ENCODE peak calls at places on chromosome 1, in six cellular contexts. One of them, this sample, is unnamed.
A peak's percentile ranks its signal among the peaks of the same experiment; 100 is the strongest.

GRCh38 chr1:167775178-167775577 is 53.4 kb downstream of the MPZL1 start:
- DNase-seq in MM.1S: no peak
- DNase-seq in GM23338: no peak
- DNase-seq in keratinocyte: no peak
- DNase-seq in fibroblast of lung: peak; percentile 68
- DNase-seq in GM23248: peak; percentile 56
- DNase-seq in this sample: no peak

GRCh38 chr1:201769966-201770365 is 59.0 kb upstream of the IPO9 start:
- DNase-seq in MM.1S: no peak
- DNase-seq in GM23338: no peak
- DNase-seq in keratinocyte: no peak
- DNase-seq in fibroblast of lung: peak; percentile 95
- DNase-seq in GM23248: peak; percentile 93
- DNase-seq in this sample: no peak

GRCh38 chr1:62259551-62259950 is 59.7 kb downstream of the KANK4 start:
- DNase-seq in MM.1S: no peak
- DNase-seq in GM23338: no peak
- DNase-seq in keratinocyte: no peak
- DNase-seq in fibroblast of lung: no peak
- DNase-seq in GM23248: no peak
- DNase-seq in this sample: no peak

GRCh38 chr1:61654067-61654466 is 70.9 kb downstream of the TM2D1 start:
- DNase-seq in MM.1S: no peak
- DNase-seq in GM23338: no peak
- DNase-seq in keratinocyte: no peak
- DNase-seq in fibroblast of lung: no peak
- DNase-seq in GM23248: no peak
- DNase-seq in this sample: no peak

GRCh38 chr1:185449378-185450101 is 132.5 kb upstream of the IVNS1ABP start:
- DNase-seq in MM.1S: no peak
- DNase-seq in GM23338: no peak
- DNase-seq in keratinocyte: no peak
- DNase-seq in fibroblast of lung: no peak
- DNase-seq in GM23248: no peak
- DNase-seq in this sample: no peak

GRCh38 chr1:94321662-94322061 is 84.3 kb upstream of the ARHGAP29 start:
- DNase-seq in MM.1S: no peak
- DNase-seq in GM23338: no peak
- DNase-seq in keratinocyte: no peak
- DNase-seq in fibroblast of lung: no peak
- DNase-seq in GM23248: no peak
- DNase-seq in this sample: peak; percentile 94

GRCh38 chr1:209601809-209602657 is 18.5 kb downstream of the CAMK1G start:
- DNase-seq in MM.1S: peak; percentile 70
- DNase-seq in GM23338: peak; percentile 58
- DNase-seq in keratinocyte: no peak
- DNase-seq in fibroblast of lung: peak; percentile 20
- DNase-seq in GM23248: peak; percentile 69
- DNase-seq in this sample: peak; percentile 78

GRCh38 chr1:243842978-243843490 is 7.0 kb downstream of the AKT3 start:
- DNase-seq in MM.1S: no peak
- DNase-seq in GM23338: no peak
- DNase-seq in keratinocyte: no peak
- DNase-seq in fibroblast of lung: peak; percentile 85
- DNase-seq in GM23248: peak; percentile 93
- DNase-seq in this sample: peak; percentile 82

GRCh38 chr1:7580923-7581753 is 190.0 kb upstream of the VAMP3 start:
- DNase-seq in MM.1S: no peak
- DNase-seq in GM23338: no peak
- DNase-seq in keratinocyte: no peak
- DNase-seq in fibroblast of lung: no peak
- DNase-seq in GM23248: peak; percentile 90
- DNase-seq in this sample: no peak

GRCh38 chr1:161098161-161099068 is at the start of gene KLHDC9:
- DNase-seq in MM.1S: peak; percentile 98
- DNase-seq in GM23338: peak; percentile 97
- DNase-seq in keratinocyte: no peak
- DNase-seq in fibroblast of lung: peak; percentile 87
- DNase-seq in GM23248: peak; percentile 79
- DNase-seq in this sample: peak; percentile 96
- H4K20me1 ChIP-seq in MM.1S: no peaks in the 10 kb centered on the region
- H4K20me1 ChIP-seq in GM23338: no peaks in the 10 kb centered on the region
- H4K20me1 ChIP-seq in keratinocyte: no peaks in the 10 kb centered on the region
- H4K20me1 ChIP-seq in fibroblast of lung: no peaks in the 10 kb centered on the region
- H4K20me1 ChIP-seq in GM23248: no peaks in the 10 kb centered on the region
- H4K20me1 ChIP-seq in this sample: peaks cover 5% of the 10 kb centered on the region

GRCh38 chr1:77280962-77281361 is 857 bp upstream of the AK5 start:
- DNase-seq in MM.1S: no peak
- DNase-seq in GM23338: no peak
- DNase-seq in keratinocyte: no peak
- DNase-seq in fibroblast of lung: no peak
- DNase-seq in GM23248: peak; percentile 5
- DNase-seq in this sample: no peak

GRCh38 chr1:77281491-77282186 is at the start of gene AK5:
- DNase-seq in MM.1S: no peak
- DNase-seq in GM23338: peak; percentile 75
- DNase-seq in keratinocyte: no peak
- DNase-seq in fibroblast of lung: peak; percentile 67
- DNase-seq in GM23248: peak; percentile 83
- DNase-seq in this sample: peak; percentile 46

GRCh38 chr1:77283701-77284425 is 2.0 kb downstream of the AK5 start:
- DNase-seq in MM.1S: no peak
- DNase-seq in GM23338: no peak
- DNase-seq in keratinocyte: no peak
- DNase-seq in fibroblast of lung: no peak
- DNase-seq in GM23248: peak; percentile 34
- DNase-seq in this sample: no peak

GRCh38 chr1:77282866-77283539 is 1.2 kb downstream of the AK5 start:
- DNase-seq in MM.1S: no peak
- DNase-seq in GM23338: peak; percentile 85
- DNase-seq in keratinocyte: no peak
- DNase-seq in fibroblast of lung: peak; percentile 8
- DNase-seq in GM23248: peak; percentile 46
- DNase-seq in this sample: no peak

GRCh38 chr1:77282187-77282865 is 507 bp downstream of the AK5 start:
- DNase-seq in MM.1S: peak; percentile 22
- DNase-seq in GM23338: peak; percentile 60
- DNase-seq in keratinocyte: no peak
- DNase-seq in fibroblast of lung: peak; percentile 22
- DNase-seq in GM23248: peak; percentile 70
- DNase-seq in this sample: peak; percentile 23
- TF ChIP-seq EZH2 in MM.1S: no peak
- TF ChIP-seq EZH2 in GM23338: peak; percentile 30
- TF ChIP-seq EZH2 in keratinocyte: peak; percentile 72
- TF ChIP-seq EZH2 in fibroblast of lung: no peak
- TF ChIP-seq EZH2 in GM23248: no peak
- TF ChIP-seq EZH2 in this sample: no peak

GRCh38 chr1:193105821-193106177 is 585 bp upstream of the GLRX2 start:
- DNase-seq in MM.1S: no peak
- DNase-seq in GM23338: no peak
- DNase-seq in keratinocyte: no peak
- DNase-seq in fibroblast of lung: no peak
- DNase-seq in GM23248: peak; percentile 38
- DNase-seq in this sample: no peak
- H3K27ac ChIP-seq in MM.1S: peak overlapping the region; percentile 58
- H3K27ac ChIP-seq in GM23338: peak overlapping the region; percentile 61
- H3K27ac ChIP-seq in keratinocyte: peak overlapping the region; percentile 77
- H3K27ac ChIP-seq in fibroblast of lung: peak overlapping the region; percentile 90
- H3K27ac ChIP-seq in GM23248: peak overlapping the region; percentile 93
- H3K27ac ChIP-seq in this sample: peak overlapping the region; percentile 85

GRCh38 chr1:113928129-113928949 is 785 bp upstream of the HIPK1 start:
- DNase-seq in MM.1S: peak; percentile 36
- DNase-seq in GM23338: no peak
- DNase-seq in keratinocyte: no peak
- DNase-seq in fibroblast of lung: peak; percentile 54
- DNase-seq in GM23248: peak; percentile 56
- DNase-seq in this sample: peak; percentile 31

GRCh38 chr1:113928950-113929749 is at the start of gene HIPK1:
- DNase-seq in MM.1S: peak; percentile 71
- DNase-seq in GM23338: peak; percentile 98
- DNase-seq in keratinocyte: no peak
- DNase-seq in fibroblast of lung: peak; percentile 89
- DNase-seq in GM23248: peak; percentile 97
- DNase-seq in this sample: peak; percentile 85

GRCh38 chr1:113931456-113931855 is 2.3 kb downstream of the HIPK1 start:
- DNase-seq in MM.1S: peak; percentile 36
- DNase-seq in GM23338: no peak
- DNase-seq in keratinocyte: no peak
- DNase-seq in fibroblast of lung: peak; percentile 88
- DNase-seq in GM23248: peak; percentile 80
- DNase-seq in this sample: peak; percentile 63

GRCh38 chr1:113930499-113931161 is 1.5 kb downstream of the HIPK1 start:
- DNase-seq in MM.1S: peak; percentile 37
- DNase-seq in GM23338: peak; percentile 51
- DNase-seq in keratinocyte: no peak
- DNase-seq in fibroblast of lung: peak; percentile 71
- DNase-seq in GM23248: peak; percentile 88
- DNase-seq in this sample: peak; percentile 54

GRCh38 chr1:113929750-113930498 is 800 bp downstream of the HIPK1 start:
- DNase-seq in MM.1S: peak; percentile 17
- DNase-seq in GM23338: peak; percentile 68
- DNase-seq in keratinocyte: no peak
- DNase-seq in fibroblast of lung: no peak
- DNase-seq in GM23248: peak; percentile 74
- DNase-seq in this sample: peak; percentile 22
- H4K20me1 ChIP-seq in MM.1S: no peaks in the 10 kb centered on the region
- H4K20me1 ChIP-seq in GM23338: peaks cover 8% of the 10 kb centered on the region
- H4K20me1 ChIP-seq in keratinocyte: peaks cover 2% of the 10 kb centered on the region
- H4K20me1 ChIP-seq in fibroblast of lung: no peaks in the 10 kb centered on the region
- H4K20me1 ChIP-seq in GM23248: peaks cover 6% of the 10 kb centered on the region
- H4K20me1 ChIP-seq in this sample: peaks cover 20% of the 10 kb centered on the region

GRCh38 chr1:115838805-115839705 is 1.9 kb downstream of the NHLH2 start:
- DNase-seq in MM.1S: no peak
- DNase-seq in GM23338: peak; percentile 85
- DNase-seq in keratinocyte: no peak
- DNase-seq in fibroblast of lung: peak; percentile 14
- DNase-seq in GM23248: peak; percentile 59
- DNase-seq in this sample: no peak

GRCh38 chr1:115838426-115838804 is 2.5 kb downstream of the NHLH2 start:
- DNase-seq in MM.1S: no peak
- DNase-seq in GM23338: peak; percentile 55
- DNase-seq in keratinocyte: no peak
- DNase-seq in fibroblast of lung: no peak
- DNase-seq in GM23248: no peak
- DNase-seq in this sample: no peak

GRCh38 chr1:115839706-115840095 is 1.2 kb downstream of the NHLH2 start:
- DNase-seq in MM.1S: no peak
- DNase-seq in GM23338: no peak
- DNase-seq in keratinocyte: no peak
- DNase-seq in fibroblast of lung: no peak
- DNase-seq in GM23248: peak; percentile 32
- DNase-seq in this sample: no peak

GRCh38 chr1:115837386-115837761 is 3.6 kb downstream of the NHLH2 start:
- DNase-seq in MM.1S: no peak
- DNase-seq in GM23338: no peak
- DNase-seq in keratinocyte: no peak
- DNase-seq in fibroblast of lung: no peak
- DNase-seq in GM23248: no peak
- DNase-seq in this sample: no peak

DNA sequence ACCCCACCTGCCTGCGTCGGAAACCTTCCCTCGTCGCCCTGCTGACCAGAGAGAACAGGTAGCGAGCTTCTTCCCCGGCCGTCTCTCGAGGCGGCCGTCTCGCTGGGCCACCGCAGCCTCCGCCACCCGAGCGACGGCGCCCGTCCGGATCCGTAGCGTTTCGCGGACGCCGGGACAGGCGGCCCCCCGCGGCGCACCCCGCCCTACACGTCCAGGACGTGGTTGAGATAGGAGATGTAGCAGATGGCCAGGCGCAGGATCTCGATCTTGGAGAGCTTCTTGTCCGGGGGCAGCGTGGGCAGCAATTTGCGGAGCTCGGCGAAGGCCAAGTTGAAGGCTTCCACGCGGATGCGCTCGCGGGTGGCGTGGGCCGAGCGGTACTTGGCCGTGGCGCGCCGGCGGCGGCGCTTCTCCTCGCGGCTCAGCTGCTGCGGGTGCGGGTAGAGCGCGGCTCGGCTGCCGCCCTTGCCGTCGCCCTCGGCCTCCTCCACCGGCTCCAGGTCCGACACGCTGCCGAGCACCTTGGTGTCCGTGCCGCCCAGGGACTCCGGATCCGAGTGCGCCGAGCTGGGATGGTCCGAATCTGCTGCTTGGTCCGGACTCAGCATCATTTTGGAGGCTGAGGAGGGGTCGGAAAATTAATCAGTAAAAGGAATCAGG is 3.0 kb downstream of the NHLH2 start:
- DNase-seq in MM.1S: no peak
- DNase-seq in GM23338: peak; percentile 51
- DNase-seq in keratinocyte: no peak
- DNase-seq in fibroblast of lung: no peak
- DNase-seq in GM23248: peak; percentile 28
- DNase-seq in this sample: no peak
- TF ChIP-seq EZH2 in MM.1S: no peak
- TF ChIP-seq EZH2 in GM23338: no peak
- TF ChIP-seq EZH2 in keratinocyte: peak; percentile 77
- TF ChIP-seq EZH2 in fibroblast of lung: peak; percentile 97
- TF ChIP-seq EZH2 in GM23248: no peak
- TF ChIP-seq EZH2 in this sample: no peak